ENCODE peak calls at places on chromosome 21, in six cellular contexts. C, A, N, X, H and D are unnamed samples.

GRCh38 chr21:25790122-25790951 is 55.6 kb downstream of the GABPA start:
- DNase-seq in C (peak; percentile 69), A (peak; percentile 42), N (no peak), X (no peak), H (no peak), D (no peak)

GRCh38 chr21:34613679-34614442 is 1.1 kb downstream of the RCAN1 start:
- DNase-seq in C (no peak), A (peak; percentile 17), N (no peak), X (no peak), H (no peak), D (no peak)

GRCh38 chr21:44300262-44300959 is 558 bp downstream of the PFKL start:
- DNase-seq in C (peak; percentile 14), A (peak; percentile 22), N (peak; percentile 84), X (peak; percentile 30), H (peak; percentile 63), D (peak; percentile 86)

GRCh38 chr21:34722684-34723300 is 54.0 kb downstream of the CLIC6 start:
- DNase-seq in C (no peak), A (no peak), N (peak; percentile 64), X (no peak), H (no peak), D (no peak)

GRCh38 chr21:14116080-14116481 is 94.7 kb downstream of the LIPI start:
- DNase-seq in C (no peak), A (no peak), N (peak; percentile 8), X (no peak), H (no peak), D (no peak)

GRCh38 chr21:27722095-27722494 is 755.2 kb upstream of the ADAMTS5 start:
- DNase-seq in C (no peak), A (peak; percentile 34), N (no peak), X (no peak), H (no peak), D (no peak)

GRCh38 chr21:39881661-39882060 is 14.4 kb downstream of the PCP4 start:
- DNase-seq in C (no peak), A (no peak), N (no peak), X (no peak), H (no peak), D (no peak)

GRCh38 chr21:36229181-36229580 is 72.6 kb downstream of the DOP1B start:
- DNase-seq in C (no peak), A (peak; percentile 81), N (no peak), X (no peak), H (no peak), D (no peak)

GRCh38 chr21:35239811-35240219 is 190.7 kb upstream of the RUNX1 start:
- DNase-seq in C (peak; percentile 83), A (no peak), N (no peak), X (no peak), H (no peak), D (peak; percentile 62)

GRCh38 chr21:41610042-41610839 is 102.3 kb upstream of the TMPRSS2 start:
- DNase-seq in C (peak; percentile 23), A (peak; percentile 63), N (peak; percentile 22), X (no peak), H (no peak), D (peak; percentile 84)

GRCh38 chr21:41966341-41966833 is 12.6 kb upstream of the C2CD2 start:
- DNase-seq in C (no peak), A (peak; percentile 38), N (no peak), X (no peak), H (peak; percentile 7), D (no peak)

GRCh38 chr21:44965251-44966022 is 25.6 kb downstream of the SLX9 start:
- DNase-seq in C (no peak), A (no peak), N (no peak), X (peak; percentile 1), H (no peak), D (peak; percentile 43)

GRCh38 chr21:38503588-38503987 is 5.3 kb upstream of the ERG start:
- DNase-seq in C (no peak), A (no peak), N (no peak), X (no peak), H (no peak), D (no peak)

GRCh38 chr21:46660505-46660904 is 25.0 kb downstream of the PRMT2 start:
- DNase-seq in C (no peak), A (no peak), N (no peak), X (no peak), H (no peak), D (no peak)

GRCh38 chr21:30234643-30235042 is 18.7 kb upstream of the CLDN8 start:
- DNase-seq in C (no peak), A (peak; percentile 100), N (no peak), X (no peak), H (no peak), D (no peak)

GRCh38 chr21:34020005-34020847 is 53.2 kb upstream of the MRPS6 start:
- DNase-seq in C (no peak), A (no peak), N (peak; percentile 54), X (no peak), H (no peak), D (no peak)

GRCh38 chr21:16279658-16280581 is 550.1 kb downstream of the USP25 start:
- DNase-seq in C (no peak), A (no peak), N (no peak), X (no peak), H (no peak), D (peak; percentile 29)